ENCODE peak calls at places on chromosomes 11 and 22, in nine cellular contexts. C is AG20443; Z is pulmonary artery endothelial cell; F is activated naive CD4-positive, alpha-beta T cell treated with anti-CD3 and anti-CD28 coated beads, Interleukin-2, amount 50 U/mL, for 16 hours; K is neural crest cell; Y is IMR-90; H is psoas muscle; P is T-helper 2 cell; U is HAP-1. N is an unnamed sample.

GRCh38 chr22:39253427-39254070 is 8.8 kb upstream of the PDGFB start:
- DNase-seq in C (peak), Z (peak), F (peak), K (no peak), Y (peak), H (peak), P (no peak), U (no peak), N (peak)

GRCh38 chr22:49097171-49097925 is 730.3 kb downstream of the BRD1 start:
- DNase-seq in C (no peak), Z (no peak), F (no peak), K (no peak), Y (no peak), H (no peak), P (no peak), U (no peak), N (no peak)

GRCh38 chr11:69013009-69013951 is at the start of gene MRGPRF:
- DNase-seq in C (peak), Z (no peak), F (no peak), K (no peak), Y (peak), H (peak), P (no peak), U (no peak), N (peak)

GRCh38 chr22:49566141-49566541 is 261.5 kb downstream of the BRD1 start:
- DNase-seq in C (no peak), Z (no peak), F (no peak), K (no peak), Y (no peak), H (no peak), P (no peak), U (peak), N (no peak)

GRCh38 chr11:130121430-130121978 is 38.1 kb upstream of the ST14 start:
- DNase-seq in C (peak), Z (no peak), F (no peak), K (no peak), Y (peak), H (no peak), P (no peak), U (no peak), N (no peak)

GRCh38 chr22:21923163-21923561 is 29.5 kb downstream of the PPM1F start:
- DNase-seq in C (no peak), Z (no peak), F (no peak), K (no peak), Y (no peak), H (no peak), P (no peak), U (no peak), N (no peak)

GRCh38 chr11:108959124-108959761 is 294.4 kb downstream of the DDX10 start:
- DNase-seq in C (no peak), Z (no peak), F (no peak), K (no peak), Y (peak), H (no peak), P (no peak), U (no peak), N (no peak)

GRCh38 chr11:69249641-69250502 is 44.1 kb upstream of the MYEOV start:
- DNase-seq in C (peak), Z (no peak), F (no peak), K (no peak), Y (peak), H (no peak), P (no peak), U (no peak), N (no peak)

GRCh38 chr11:1516273-1517067 is 29.9 kb upstream of the MOB2 start:
- DNase-seq in C (peak), Z (no peak), F (no peak), K (no peak), Y (peak), H (no peak), P (no peak), U (no peak), N (peak)

GRCh38 chr22:30420401-30421178 is 5.0 kb upstream of the MTFP1 start:
- DNase-seq in C (peak), Z (peak), F (no peak), K (no peak), Y (peak), H (no peak), P (no peak), U (no peak), N (no peak)

GRCh38 chr11:69089258-69089657 is 40.5 kb downstream of the TPCN2 start:
- DNase-seq in C (peak), Z (no peak), F (no peak), K (no peak), Y (peak), H (peak), P (no peak), U (no peak), N (no peak)

GRCh38 chr11:70087446-70088167 is 9.5 kb downstream of the ANO1 start:
- DNase-seq in C (no peak), Z (no peak), F (no peak), K (no peak), Y (no peak), H (no peak), P (no peak), U (no peak), N (no peak)

GRCh38 chr11:70141490-70142014 is 61.5 kb upstream of the FADD start:
- DNase-seq in C (no peak), Z (no peak), F (no peak), K (no peak), Y (no peak), H (no peak), P (no peak), U (peak), N (no peak)

GRCh38 chr11:60887531-60887930 is 18.9 kb downstream of the PRPF19 start:
- DNase-seq in C (peak), Z (peak), F (no peak), K (no peak), Y (peak), H (peak), P (no peak), U (peak), N (no peak)

GRCh38 chr22:43996170-43996980 is 27.7 kb upstream of the PARVB start:
- DNase-seq in C (no peak), Z (no peak), F (peak), K (no peak), Y (no peak), H (peak), P (peak), U (no peak), N (peak)

GRCh38 chr11:66875376-66875775 is 18.5 kb downstream of the LRFN4 start:
- DNase-seq in C (no peak), Z (no peak), F (no peak), K (no peak), Y (no peak), H (no peak), P (no peak), U (no peak), N (no peak)